ENCODE peak calls at places on chromosomes 12 and 14, in seven cellular contexts. Y is heart left ventricle; W is lower lobe of right lung; R is IMR-90; S is A549; K is CD8-positive, alpha-beta T cell; P is tibial artery. Q is an unnamed sample.

GRCh38 chr14:92926180-92926845 is 3.4 kb downstream of the CHGA start:
- DNase-seq in Y (no peak), S (no peak), W (no peak), P (no peak), K (no peak), R (no peak), Q (no peak)

GRCh38 chr14:61469771-61470170 is 148.4 kb downstream of the PRKCH start:
- DNase-seq in P (peak; percentile 11), R (no peak), S (no peak), K (no peak), Y (no peak), W (no peak), Q (no peak)

GRCh38 chr12:102438047-102438822 is 42.1 kb downstream of the IGF1 start:
- DNase-seq in K (no peak), W (no peak), R (peak; percentile 73), S (no peak), Y (no peak), P (no peak), Q (no peak)

GRCh38 chr14:24095196-24096068 is 1.3 kb downstream of the PCK2 start:
- DNase-seq in W (peak; percentile 82), K (no peak), R (peak; percentile 44), Y (no peak), S (no peak), P (peak; percentile 71), Q (peak; percentile 70)

GRCh38 chr14:105850853-105851581 is 324.6 kb downstream of the TMEM121 start:
- DNase-seq in P (peak; percentile 14), R (no peak), K (no peak), S (no peak), W (no peak), Y (peak; percentile 51), Q (no peak)

GRCh38 chr12:30996255-30996654 is 69.7 kb downstream of the TSPAN11 start:
- DNase-seq in P (no peak), W (no peak), S (no peak), K (no peak), Y (no peak), R (peak; percentile 76), Q (no peak)

GRCh38 chr12:4107436-4107878 is 166.1 kb upstream of the CCND2 start:
- DNase-seq in R (peak; percentile 53), S (peak; percentile 27), K (peak; percentile 44), W (no peak), Y (no peak), P (peak; percentile 48), Q (no peak)

GRCh38 chr14:54435500-54435981 is 5.6 kb downstream of the CNIH1 start:
- DNase-seq in W (no peak), K (no peak), R (peak; percentile 84), P (no peak), S (no peak), Y (no peak), Q (no peak)

GRCh38 chr14:53881161-53881846 is 75.3 kb downstream of the BMP4 start:
- DNase-seq in P (no peak), W (no peak), S (no peak), R (peak; percentile 56), K (no peak), Y (no peak), Q (no peak)

GRCh38 chr12:112160611-112161010 is 35.3 kb downstream of the TRAFD1 start:
- DNase-seq in R (no peak), S (no peak), P (no peak), W (no peak), Y (no peak), K (no peak), Q (no peak)

GRCh38 chr12:10310926-10311705 is 3.4 kb downstream of the KLRD1 start:
- DNase-seq in K (no peak), P (no peak), W (no peak), Y (no peak), S (no peak), R (no peak), Q (no peak)

GRCh38 chr12:47894652-47895051 is 10.1 kb downstream of the VDR start:
- DNase-seq in P (no peak), W (no peak), K (no peak), Y (no peak), S (no peak), R (no peak), Q (no peak)

GRCh38 chr12:27899151-27899661 is 73.3 kb downstream of the PTHLH start:
- DNase-seq in Y (no peak), W (no peak), P (no peak), S (no peak), R (peak; percentile 100), K (no peak), Q (no peak)

GRCh38 chr12:67434653-67435375 is 165.7 kb downstream of the CAND1 start:
- DNase-seq in Y (no peak), K (no peak), W (no peak), R (peak; percentile 99), S (peak; percentile 18), P (peak; percentile 54), Q (no peak)

GRCh38 chr12:44117368-44117767 is 281.5 kb downstream of the TMEM117 start:
- DNase-seq in R (peak; percentile 2), K (no peak), W (no peak), Y (no peak), P (no peak), S (no peak), Q (no peak)

GRCh38 chr12:52139579-52140062 is 52.2 kb downstream of the KRT80 start:
- DNase-seq in S (peak; percentile 90), K (no peak), P (no peak), W (no peak), R (peak; percentile 55), Y (peak; percentile 51), Q (no peak)

GRCh38 chr12:66092559-66093269 is 37.8 kb downstream of the LLPH start:
- DNase-seq in P (no peak), Y (no peak), K (no peak), R (peak; percentile 56), W (no peak), S (no peak), Q (no peak)

GRCh38 chr14:82482345-82482744 is 948.7 kb upstream of the SEL1L start:
- DNase-seq in K (no peak), W (no peak), R (no peak), P (no peak), Y (no peak), S (no peak), Q (no peak)

GRCh38 chr14:91223028-91223783 is 21.3 kb downstream of the GPR68 start:
- DNase-seq in P (no peak), Y (no peak), R (no peak), S (no peak), K (no peak), W (no peak), Q (no peak)

GRCh38 chr12:49740930-49741881 is at the start of gene TMBIM6:
- DNase-seq in S (peak; percentile 97), W (peak; percentile 100), Y (peak; percentile 99), P (peak; percentile 100), R (peak; percentile 100), K (peak; percentile 97), Q (peak; percentile 100)

GRCh38 chr12:49741882-49742620 is 694 bp downstream of the TMBIM6 start:
- DNase-seq in P (peak; percentile 91), Y (peak; percentile 93), S (peak; percentile 62), K (peak; percentile 73), W (peak; percentile 95), R (peak; percentile 86), Q (peak; percentile 95)

GRCh38 chr12:49748306-49748705 is 6.9 kb downstream of the TMBIM6 start:
- DNase-seq in W (no peak), K (no peak), R (peak; percentile 42), P (no peak), S (no peak), Y (no peak), Q (no peak)

GRCh38 chr12:49748800-49749199 is 7.4 kb downstream of the TMBIM6 start:
- DNase-seq in P (no peak), K (no peak), Y (no peak), R (no peak), W (no peak), S (no peak), Q (no peak)

DNA sequence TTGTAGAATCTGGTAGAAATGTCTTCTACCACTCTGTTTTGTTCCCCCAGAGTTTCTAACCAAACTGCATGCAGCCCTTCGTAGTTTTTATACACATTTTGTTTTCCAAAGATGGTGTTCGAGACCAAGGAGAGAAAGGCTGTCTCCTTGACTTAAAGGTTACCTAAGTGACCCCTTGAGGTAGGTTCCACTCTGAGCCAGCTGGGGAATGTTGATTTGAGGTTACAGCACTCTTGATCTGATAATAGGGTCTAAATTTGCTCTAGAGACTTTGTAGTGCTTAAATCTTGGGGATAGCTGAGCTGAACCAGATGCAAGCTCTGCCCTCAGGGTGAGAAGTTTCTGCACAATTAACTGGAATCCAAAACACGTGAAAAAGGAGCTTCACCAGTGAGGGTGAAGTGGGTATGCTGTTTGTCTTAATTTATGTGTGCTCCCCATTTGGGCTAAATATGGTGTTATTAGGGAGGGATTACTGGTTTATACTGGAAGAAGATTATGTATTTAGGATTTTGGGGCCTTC is 3.1 kb downstream of the TMBIM6 start:
- DNase-seq in P (no peak), Y (no peak), K (no peak), W (no peak), R (no peak), S (no peak), Q (no peak)
- H3K4me1 ChIP-seq in P (peaks cover 72% of the 10 kb centered on the region), Y (peaks cover 79% of the 10 kb centered on the region), K (peaks cover 53% of the 10 kb centered on the region), W (peaks cover 74% of the 10 kb centered on the region), R (peaks cover 5% of the 10 kb centered on the region), S (peaks cover 18% of the 10 kb centered on the region), Q (peaks cover 57% of the 10 kb centered on the region)

GRCh38 chr12:80196419-80196818 is 97.1 kb downstream of the OTOGL start:
- DNase-seq in S (no peak), Y (no peak), R (no peak), K (no peak), W (no peak), P (no peak), Q (no peak)

GRCh38 chr12:80200414-80200813 is 101.1 kb downstream of the OTOGL start:
- DNase-seq in S (no peak), P (no peak), R (no peak), W (no peak), K (no peak), Y (no peak), Q (no peak)

GRCh38 chr12:80205960-80206359 is 106.6 kb downstream of the OTOGL start:
- DNase-seq in K (no peak), W (no peak), R (no peak), Y (no peak), S (no peak), P (no peak), Q (no peak)

GRCh38 chr12:80201908-80202307 is 102.6 kb downstream of the OTOGL start:
- DNase-seq in S (no peak), R (no peak), Y (no peak), W (no peak), P (no peak), K (no peak), Q (no peak)
- TF ChIP-seq CTCF in S (no peak), R (no peak), Y (no peak), W (no peak), P (no peak), K (no peak), Q (no peak)

DNA sequence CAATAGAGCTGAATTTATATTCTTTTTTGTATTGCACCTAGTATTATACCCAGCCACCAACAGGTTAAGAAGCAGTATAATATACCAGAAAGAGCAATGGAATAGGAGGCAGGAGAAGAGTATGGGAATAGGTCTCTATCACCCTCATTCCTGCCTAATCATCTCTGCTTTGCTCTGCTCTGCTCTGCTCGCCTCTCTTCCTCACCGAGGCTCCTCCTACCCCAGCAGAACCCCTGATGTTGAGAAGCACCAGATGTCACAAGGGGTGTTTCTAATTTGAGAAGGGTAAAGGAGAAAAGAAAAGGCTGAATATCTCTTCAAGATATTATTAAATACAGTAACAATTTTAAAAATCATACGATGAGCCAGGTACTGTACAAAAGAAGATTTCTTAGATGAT is 89.0 kb downstream of the STON2 start:
- DNase-seq in R (no peak), Y (no peak), K (no peak), S (no peak), P (no peak), W (no peak), Q (no peak)
- H3K4me1 ChIP-seq in R (no peaks in the 10 kb centered on the region), Y (peaks cover 13% of the 10 kb centered on the region), K (no peaks in the 10 kb centered on the region), S (no peaks in the 10 kb centered on the region), P (no peaks in the 10 kb centered on the region), W (peaks cover 7% of the 10 kb centered on the region), Q (no peaks in the 10 kb centered on the region)

GRCh38 chr12:71780207-71780822 is 25.7 kb downstream of the RAB21 start:
- DNase-seq in K (no peak), W (no peak), Y (no peak), P (no peak), S (peak; percentile 28), R (peak; percentile 50), Q (no peak)
- TF ChIP-seq CTCF in K (peak; percentile 78), W (peak; percentile 64), Y (peak; percentile 71), P (peak; percentile 58), S (peak; percentile 85), R (peak; percentile 76), Q (peak; percentile 71)